ENCODE peak calls at places on chromosomes 2 and 18, in seven cellular contexts. L is NCI-H1930, E is sigmoid colon, C is T-helper 22 cell, W is neuronal stem cell, S is hippocampal formation, I is left ventricle myocardium inferior. B is an unnamed sample.

GRCh38 chr18:48348739-48349138 is 60.4 kb downstream of the ZBTB7C start:
- DNase-seq in E (no peak), C (no peak), L (no peak), W (no peak), S (no peak), I (no peak), B (no peak)

GRCh38 chr2:44480068-44480467 is 118.3 kb downstream of the CAMKMT start:
- DNase-seq in E (no peak), S (no peak), C (no peak), L (no peak), W (no peak), I (no peak), B (no peak)

GRCh38 chr18:59267511-59268126 is 5.6 kb downstream of the RAX start:
- DNase-seq in I (no peak), L (no peak), C (no peak), W (no peak), E (no peak), S (no peak), B (no peak)

GRCh38 chr18:3985664-3986063 is 469.4 kb downstream of the DLGAP1 start:
- DNase-seq in S (no peak), C (no peak), I (no peak), E (no peak), L (no peak), W (no peak), B (no peak)

GRCh38 chr18:6482198-6482977 is 67.7 kb upstream of the L3MBTL4 start:
- DNase-seq in C (no peak), S (peak), E (peak), W (peak), L (no peak), I (peak), B (peak)

GRCh38 chr2:230868151-230868946 is 3.6 kb downstream of the ITM2C start:
- DNase-seq in C (no peak), S (no peak), W (no peak), E (no peak), L (no peak), I (no peak), B (no peak)

GRCh38 chr2:127670055-127670956 is 5.0 kb downstream of the LIMS2 start:
- DNase-seq in I (no peak), W (no peak), S (no peak), L (no peak), E (peak), C (no peak), B (no peak)

GRCh38 chr2:222734690-222735014 is 63.2 kb downstream of the MOGAT1 start:
- DNase-seq in L (no peak), W (no peak), E (no peak), S (no peak), C (no peak), I (no peak), B (no peak)

GRCh38 chr2:3490191-3491158 is 28.9 kb downstream of the ADI1 start:
- DNase-seq in W (no peak), L (no peak), I (no peak), C (no peak), E (peak), S (no peak), B (no peak)

GRCh38 chr18:13026583-13027270 is 35.6 kb downstream of the CEP192 start:
- DNase-seq in E (no peak), I (no peak), S (no peak), W (no peak), C (no peak), L (no peak), B (no peak)

GRCh38 chr18:55587341-55588000 is 521 bp downstream of the TCF4 start:
- DNase-seq in C (no peak), I (peak), L (peak), S (peak), W (no peak), E (no peak), B (no peak)

GRCh38 chr2:141323571-141323970 is 807.2 kb downstream of the LRP1B start:
- DNase-seq in E (no peak), I (no peak), S (no peak), L (no peak), C (no peak), W (no peak), B (no peak)

GRCh38 chr2:99380376-99381010 is 43.3 kb downstream of the EIF5B start:
- DNase-seq in S (no peak), C (no peak), L (no peak), W (no peak), I (no peak), E (no peak), B (no peak)

GRCh38 chr18:31373641-31374040 is 2.9 kb upstream of the DSG4 start:
- DNase-seq in W (no peak), E (no peak), L (no peak), C (no peak), I (no peak), S (no peak), B (no peak)

GRCh38 chr2:233700028-233700635 is 7.4 kb downstream of the UGT1A6 start:
- DNase-seq in L (no peak), W (peak), E (no peak), I (no peak), C (no peak), S (no peak), B (no peak)

B was measured in psoas muscle.